ENCODE peak calls at places on chromosomes 4 and X, in five cellular contexts. X is K562, Y is HCT116, F is GM12878, V is HepG2. W is an unnamed sample.

GRCh38 chrX:45714864-45715263 is 514.2 kb upstream of the DIPK2B start:
- DNase-seq in V (no peak), Y (peak; percentile 82), X (no peak), F (peak; percentile 7), W (no peak)

GRCh38 chr4:4770610-4771009 is 88.9 kb upstream of the MSX1 start:
- DNase-seq in F (no peak), X (no peak), Y (no peak), V (no peak), W (no peak)

GRCh38 chr4:153556441-153556815 is 90.3 kb downstream of the TMEM131L start:
- DNase-seq in X (no peak), F (no peak), V (no peak), Y (no peak), W (no peak)

GRCh38 chrX:131821945-131822622 is 201.0 kb upstream of the STK26 start:
- DNase-seq in F (peak; percentile 85), X (no peak), Y (no peak), V (no peak), W (no peak)

GRCh38 chr4:112823631-112824030 is 186.7 kb downstream of the LARP7 start:
- DNase-seq in Y (no peak), X (no peak), F (no peak), V (no peak), W (no peak)

GRCh38 chr4:3703343-3703676 is 62.9 kb upstream of the ADRA2C start:
- DNase-seq in X (no peak), F (no peak), Y (no peak), V (no peak), W (no peak)

GRCh38 chr4:53123171-53123570 is 242.7 kb downstream of the SCFD2 start:
- DNase-seq in X (no peak), V (no peak), F (no peak), Y (no peak), W (no peak)

GRCh38 chrX:141439651-141440050 is 144.9 kb downstream of the SPANXA1 start:
- DNase-seq in Y (no peak), F (no peak), V (no peak), X (no peak), W (no peak)

GRCh38 chr4:165384608-165385007 is 5.8 kb downstream of the CPE start:
- DNase-seq in X (no peak), V (peak; percentile 23), Y (no peak), F (no peak), W (no peak)

GRCh38 chr4:26765515-26765914 is 95.1 kb upstream of the STIM2 start:
- DNase-seq in V (no peak), F (no peak), Y (no peak), X (no peak), W (no peak)

GRCh38 chr4:7222521-7222920 is 30.2 kb downstream of the SORCS2 start:
- DNase-seq in V (no peak), X (no peak), Y (no peak), F (no peak), W (no peak)

GRCh38 chrX:103396186-103396585 is 19.8 kb downstream of the BEX3 start:
- DNase-seq in F (no peak), Y (no peak), V (no peak), X (no peak), W (no peak)

GRCh38 chr4:53380221-53380620 is 2.8 kb downstream of the FIP1L1 start:
- DNase-seq in F (no peak), X (no peak), V (no peak), Y (no peak), W (no peak)

GRCh38 chr4:140092094-140092820 is 61.7 kb downstream of the MAML3 start:
- DNase-seq in V (no peak), Y (no peak), F (no peak), X (no peak), W (peak; percentile 31)

GRCh38 chr4:22237155-22237751 is 278.6 kb downstream of the ADGRA3 start:
- DNase-seq in X (peak; percentile 24), V (peak; percentile 15), Y (peak; percentile 29), F (no peak), W (peak; percentile 94)

GRCh38 chr4:24770111-24770584 is 25.2 kb upstream of the SOD3 start:
- DNase-seq in F (peak; percentile 39), X (no peak), Y (peak; percentile 33), V (no peak), W (no peak)

GRCh38 chr4:84530871-84531270 is 31.8 kb upstream of the NKX6-1 start:
- DNase-seq in F (no peak), X (no peak), Y (no peak), V (no peak), W (no peak)

GRCh38 chr4:86957214-86957613 is 22.4 kb downstream of the AFF1 start:
- DNase-seq in V (no peak), X (no peak), Y (no peak), F (peak; percentile 55), W (no peak)

GRCh38 chr4:152696764-152697250 is 17.0 kb upstream of the TMEM154 start:
- DNase-seq in X (no peak), V (peak; percentile 63), F (peak; percentile 98), Y (peak; percentile 54), W (no peak)

GRCh38 chr4:98381306-98381705 is 120.1 kb downstream of the RAP1GDS1 start:
- DNase-seq in Y (no peak), F (no peak), V (no peak), X (no peak), W (no peak)

GRCh38 chr4:168486961-168487820 is 6.9 kb upstream of the DDX60L start:
- DNase-seq in V (no peak), F (no peak), X (no peak), Y (peak; percentile 96), W (no peak)

GRCh38 chr4:147492301-147492700 is 11.4 kb downstream of the EDNRA start:
- DNase-seq in V (no peak), F (no peak), X (no peak), Y (no peak), W (no peak)

GRCh38 chr4:147488551-147488950 is 7.7 kb downstream of the EDNRA start:
- DNase-seq in Y (no peak), F (no peak), X (no peak), V (no peak), W (no peak)

GRCh38 chr4:147485167-147485566 is 4.3 kb downstream of the EDNRA start:
- DNase-seq in F (no peak), V (no peak), X (no peak), Y (no peak), W (no peak)

GRCh38 chr4:147491076-147491475 is 10.2 kb downstream of the EDNRA start:
- DNase-seq in V (no peak), Y (no peak), X (no peak), F (no peak), W (no peak)

GRCh38 chr4:147487616-147488015 is 6.7 kb downstream of the EDNRA start:
- DNase-seq in F (no peak), Y (no peak), X (no peak), V (no peak), W (no peak)
- H3K79me2 ChIP-seq in F (no peaks in the 10 kb centered on the region), Y (no peaks in the 10 kb centered on the region), X (no peaks in the 10 kb centered on the region), V (no peaks in the 10 kb centered on the region), W (no peaks in the 10 kb centered on the region)

GRCh38 chr4:81694514-81694913 is 222.8 kb upstream of the RASGEF1B start:
- DNase-seq in Y (no peak), V (no peak), X (no peak), F (no peak), W (no peak)
- TF ChIP-seq SP1 in Y (no peak), V (no peak), X (no peak), F (no peak), W (no peak)

DNA sequence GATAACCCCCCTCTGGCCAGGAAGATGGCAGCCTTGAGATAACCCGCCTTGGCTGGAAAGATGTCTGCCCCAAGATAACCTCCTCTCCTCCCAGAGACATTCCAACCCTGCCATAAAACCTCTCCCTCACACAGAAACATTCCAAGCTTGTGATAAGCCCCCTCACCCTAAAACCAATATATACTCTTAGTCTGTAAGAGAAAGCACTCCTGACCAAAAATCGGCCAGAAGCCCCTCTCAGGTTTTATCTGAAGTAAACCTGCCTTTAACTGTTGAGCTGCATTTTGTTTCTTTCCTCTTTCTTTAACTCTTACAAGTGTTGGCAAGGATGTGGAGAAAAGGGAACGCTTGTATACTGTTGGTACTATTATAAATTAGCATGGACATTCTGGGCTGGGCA is 8.5 kb downstream of the ERCC6L start:
- DNase-seq in F (no peak), X (no peak), Y (no peak), V (no peak), W (no peak)
- H3K79me2 ChIP-seq in F (no peaks in the 10 kb centered on the region), X (peaks cover 20% of the 10 kb centered on the region), Y (peaks cover 49% of the 10 kb centered on the region), V (no peaks in the 10 kb centered on the region), W (no peaks in the 10 kb centered on the region)

GRCh38 chrX:19760841-19761512 is 126.4 kb downstream of the SH3KBP1 start:
- DNase-seq in Y (no peak), X (no peak), F (no peak), V (no peak), W (no peak)

GRCh38 chrX:19760345-19760744 is 127.1 kb downstream of the SH3KBP1 start:
- DNase-seq in X (no peak), Y (no peak), V (no peak), F (no peak), W (no peak)

GRCh38 chrX:19769467-19769866 is 117.9 kb downstream of the SH3KBP1 start:
- DNase-seq in Y (no peak), V (no peak), F (no peak), X (no peak), W (no peak)

GRCh38 chrX:19761554-19762295 is 125.7 kb downstream of the SH3KBP1 start:
- DNase-seq in Y (no peak), V (no peak), F (no peak), X (no peak), W (no peak)

GRCh38 chrX:19765628-19766027 is 121.8 kb downstream of the SH3KBP1 start:
- DNase-seq in Y (no peak), F (no peak), X (no peak), V (peak; percentile 28), W (no peak)
- TF ChIP-seq SP1 in Y (no peak), F (no peak), X (no peak), V (no peak), W (no peak)